ENCODE peak calls at places on chromosomes 11 and 22, in eight cellular contexts. U, S, X, V, F, L, Q and R are unnamed samples.

GRCh38 chr22:50218153-50218995 is 17.6 kb downstream of the SELENOO start:
- DNase-seq in U (no peak), S (no peak), X (no peak), V (no peak), F (no peak), L (no peak), Q (no peak), R (no peak)

GRCh38 chr11:84249344-84250135 is 963.4 kb upstream of the CCDC90B start:
- DNase-seq in U (no peak), S (no peak), X (no peak), V (no peak), F (no peak), L (no peak), Q (peak; percentile 25), R (no peak)

GRCh38 chr22:36331306-36331911 is 56.4 kb downstream of the MYH9 start:
- DNase-seq in U (peak; percentile 83), S (peak; percentile 98), X (peak; percentile 88), V (peak; percentile 65), F (peak; percentile 57), L (peak; percentile 75), Q (peak; percentile 81), R (peak; percentile 54)

GRCh38 chr11:44608654-44609027 is 43.2 kb downstream of the CD82 start:
- DNase-seq in U (no peak), S (no peak), X (no peak), V (no peak), F (no peak), L (no peak), Q (no peak), R (no peak)

GRCh38 chr11:101442171-101442570 is 141.6 kb downstream of the TRPC6 start:
- DNase-seq in U (no peak), S (peak; percentile 81), X (no peak), V (no peak), F (no peak), L (no peak), Q (no peak), R (no peak)

GRCh38 chr11:36026315-36026968 is 82.6 kb downstream of the LDLRAD3 start:
- DNase-seq in U (no peak), S (no peak), X (no peak), V (no peak), F (no peak), L (no peak), Q (no peak), R (no peak)

GRCh38 chr11:111777094-111778046 is 11.2 kb upstream of the PPP2R1B start:
- DNase-seq in U (peak; percentile 77), S (peak; percentile 82), X (peak; percentile 66), V (no peak), F (peak; percentile 60), L (peak; percentile 82), Q (peak; percentile 52), R (no peak)

GRCh38 chr11:126997196-126997595 is 3.4 kb downstream of the KIRREL3 start:
- DNase-seq in U (no peak), S (peak; percentile 23), X (no peak), V (no peak), F (no peak), L (no peak), Q (no peak), R (no peak)

GRCh38 chr11:36567684-36568083 is at the start of gene RAG1:
- DNase-seq in U (no peak), S (no peak), X (no peak), V (no peak), F (no peak), L (no peak), Q (no peak), R (no peak)

GRCh38 chr11:121964591-121964990 is 151.4 kb downstream of the BLID start:
- DNase-seq in U (no peak), S (peak; percentile 64), X (peak; percentile 17), V (no peak), F (no peak), L (no peak), Q (no peak), R (no peak)

GRCh38 chr22:37504964-37505363 is 14.3 kb downstream of the CARD10 start:
- DNase-seq in U (no peak), S (no peak), X (no peak), V (no peak), F (no peak), L (no peak), Q (no peak), R (no peak)

GRCh38 chr11:106624377-106624776 is 393.9 kb downstream of the GUCY1A2 start:
- DNase-seq in U (no peak), S (peak; percentile 12), X (no peak), V (no peak), F (no peak), L (no peak), Q (no peak), R (no peak)

GRCh38 chr22:27331526-27332281 is 469.9 kb downstream of the MN1 start:
- DNase-seq in U (no peak), S (peak; percentile 27), X (peak; percentile 66), V (no peak), F (peak; percentile 81), L (peak; percentile 6), Q (no peak), R (peak; percentile 70)

GRCh38 chr22:29870574-29870973 is 12.4 kb upstream of the MTMR3 start:
- DNase-seq in U (no peak), S (no peak), X (no peak), V (no peak), F (no peak), L (no peak), Q (no peak), R (no peak)

GRCh38 chr11:78731008-78731407 is 156.3 kb upstream of the NARS2 start:
- DNase-seq in U (no peak), S (no peak), X (no peak), V (no peak), F (no peak), L (peak; percentile 9), Q (no peak), R (no peak)

GRCh38 chr11:22275600-22275999 is 62.6 kb upstream of the SLC17A6 start:
- DNase-seq in U (no peak), S (no peak), X (no peak), V (no peak), F (no peak), L (no peak), Q (no peak), R (no peak)

DNA sequence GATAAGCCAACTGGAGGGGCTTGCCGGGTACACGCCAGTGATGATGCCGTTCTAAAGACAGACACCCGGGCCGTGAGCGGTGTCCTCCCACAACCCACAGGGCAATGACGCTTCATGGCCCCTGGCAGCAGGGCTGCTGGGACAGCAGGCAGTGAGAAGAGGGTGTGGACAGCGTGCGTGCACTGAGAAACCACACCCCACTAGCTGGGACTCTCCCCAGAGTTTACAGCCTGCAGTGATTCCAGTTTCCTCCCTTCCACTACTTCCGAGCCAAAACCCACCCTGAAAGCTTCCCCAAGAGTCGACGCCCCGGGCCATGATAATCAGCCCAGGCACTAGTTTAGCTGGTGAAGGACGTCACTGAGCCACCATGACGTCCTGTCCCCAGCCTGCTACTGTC is 29.2 kb downstream of the CPT1A start:
- DNase-seq in U (no peak), S (no peak), X (no peak), V (no peak), F (no peak), L (no peak), Q (no peak), R (no peak)
- TF ChIP-seq USF2 in U (no peak), S (no peak), X (no peak), V (no peak), F (no peak), L (no peak), Q (no peak), R (no peak)

GRCh38 chr11:58613228-58613627 is 9.2 kb upstream of the CNTF start:
- DNase-seq in U (no peak), S (no peak), X (no peak), V (no peak), F (no peak), L (no peak), Q (no peak), R (no peak)

GRCh38 chr11:58621586-58622262 is 741 bp upstream of the CNTF start:
- DNase-seq in U (no peak), S (no peak), X (no peak), V (no peak), F (no peak), L (no peak), Q (no peak), R (no peak)

GRCh38 chr11:58615556-58615955 is 6.9 kb upstream of the CNTF start:
- DNase-seq in U (no peak), S (no peak), X (no peak), V (no peak), F (no peak), L (no peak), Q (no peak), R (no peak)

GRCh38 chr11:58618215-58618614 is 4.2 kb upstream of the CNTF start:
- DNase-seq in U (peak; percentile 14), S (no peak), X (peak; percentile 8), V (no peak), F (no peak), L (peak; percentile 21), Q (no peak), R (no peak)

DNA sequence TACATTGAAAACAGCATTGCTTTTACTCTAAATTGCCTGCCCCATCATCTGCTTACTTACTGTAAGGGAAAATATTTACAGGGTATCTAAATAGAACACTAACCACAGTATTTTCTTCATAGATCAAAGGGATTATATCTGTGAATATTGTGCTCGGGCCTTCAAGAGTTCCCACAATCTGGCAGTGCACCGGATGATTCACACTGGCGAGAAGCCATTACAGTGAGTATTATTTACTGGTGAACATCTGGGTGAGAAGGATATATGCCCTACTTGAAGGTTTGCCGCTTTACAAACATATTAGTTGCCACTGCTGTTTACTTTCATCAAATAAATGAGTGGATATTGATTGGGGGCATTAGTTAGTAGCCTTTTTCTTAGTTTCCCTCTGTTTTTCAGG is 5.9 kb upstream of the CNTF start:
- DNase-seq in U (no peak), S (peak; percentile 95), X (peak; percentile 4), V (no peak), F (no peak), L (no peak), Q (no peak), R (no peak)
- TF ChIP-seq USF2 in U (no peak), S (no peak), X (no peak), V (no peak), F (no peak), L (no peak), Q (no peak), R (no peak)

GRCh38 chr11:57205046-57205671 is 23.4 kb downstream of the LRRC55 start:
- DNase-seq in U (no peak), S (peak; percentile 62), X (peak; percentile 20), V (no peak), F (no peak), L (no peak), Q (no peak), R (no peak)
- TF ChIP-seq USF2 in U (no peak), S (no peak), X (no peak), V (no peak), F (no peak), L (no peak), Q (no peak), R (no peak)

DNA sequence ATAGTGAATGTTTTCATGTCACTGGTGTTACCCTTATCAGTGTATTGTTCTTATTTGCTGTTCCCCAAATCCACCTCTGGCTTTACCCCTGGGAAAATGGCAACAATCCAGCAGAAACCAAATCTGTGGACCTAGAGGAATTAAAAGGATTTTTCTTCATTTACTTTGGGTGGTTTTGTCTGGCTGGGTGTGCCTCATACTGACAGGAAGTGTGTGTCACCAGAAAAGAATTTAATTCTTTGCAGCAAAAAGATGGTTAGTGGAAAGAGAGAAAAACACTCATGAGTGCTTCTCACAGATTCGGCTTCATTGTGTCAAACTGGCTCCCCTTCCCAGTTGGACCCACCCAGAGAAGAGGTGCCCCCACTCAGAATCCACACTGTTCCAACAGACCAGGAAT is 38.9 kb downstream of the FZD4 start:
- DNase-seq in U (no peak), S (peak; percentile 76), X (peak; percentile 65), V (no peak), F (no peak), L (no peak), Q (no peak), R (no peak)
- TF ChIP-seq USF2 in U (no peak), S (no peak), X (no peak), V (no peak), F (no peak), L (no peak), Q (no peak), R (no peak)